ENCODE peak calls at places on chromosome 11, in six cellular contexts. J is cardiac muscle cell, Z is hippocampal formation, D is MCF 10A, N is dorsolateral prefrontal cortex, W is activated T-helper 1 cell treated with Interleukin-2 at 50 U/mL for 16 hours. F is an unnamed sample.
A peak's percentile ranks its signal among the peaks of the same experiment; 100 is the strongest.

GRCh38 chr11:57514538-57515331 is 767 bp downstream of the SLC43A1 start:
- DNase-seq in D (no peak), J (peak; percentile 51), W (peak; percentile 28), N (peak; percentile 66), Z (no peak), F (no peak)

GRCh38 chr11:35796542-35796941 is 134.0 kb downstream of the TRIM44 start:
- DNase-seq in Z (no peak), N (no peak), W (no peak), D (peak; percentile 81), J (no peak), F (no peak)

GRCh38 chr11:118947091-118947490 is 9.0 kb upstream of the UPK2 start:
- DNase-seq in N (no peak), W (no peak), J (no peak), D (no peak), Z (no peak), F (no peak)

GRCh38 chr11:69484427-69485259 is 3.2 kb downstream of the LINC01488 start:
- DNase-seq in W (no peak), N (peak; percentile 10), D (no peak), Z (no peak), J (peak; percentile 73), F (no peak)

GRCh38 chr11:103794262-103794661 is 242.2 kb upstream of the DDI1 start:
- DNase-seq in N (no peak), J (no peak), Z (no peak), W (no peak), D (no peak), F (no peak)

GRCh38 chr11:69640995-69641581 is at the start of gene CCND1:
- DNase-seq in W (no peak), Z (peak; percentile 20), D (peak; percentile 88), N (no peak), J (peak; percentile 88), F (no peak)

GRCh38 chr11:62398011-62398994 is 20.5 kb upstream of the SCGB1A1 start:
- DNase-seq in D (no peak), Z (no peak), J (no peak), W (no peak), N (no peak), F (no peak)

GRCh38 chr11:85541683-85542082 is 85.5 kb downstream of the DLG2 start:
- DNase-seq in Z (no peak), J (no peak), W (no peak), D (no peak), N (no peak), F (no peak)

GRCh38 chr11:48085688-48086087 is 105.3 kb downstream of the PTPRJ start:
- DNase-seq in Z (no peak), W (no peak), J (no peak), N (no peak), D (no peak), F (no peak)

GRCh38 chr11:126282742-126283591 is at the start of gene TIRAP:
- DNase-seq in D (peak; percentile 55), Z (peak; percentile 24), W (peak; percentile 47), J (peak; percentile 65), N (peak; percentile 78), F (no peak)

GRCh38 chr11:35763772-35764171 is 101.2 kb downstream of the TRIM44 start:
- DNase-seq in D (no peak), W (no peak), J (no peak), Z (no peak), N (no peak), F (no peak)

GRCh38 chr11:44746894-44747293 is 20.1 kb downstream of the TSPAN18 start:
- DNase-seq in N (peak; percentile 54), J (no peak), W (no peak), Z (peak; percentile 55), D (no peak), F (no peak)

GRCh38 chr11:17410606-17411379 is 22.3 kb upstream of the KCNJ11 start:
- DNase-seq in D (no peak), Z (no peak), W (no peak), J (no peak), N (no peak), F (no peak)

GRCh38 chr11:31655483-31655882 is 145.9 kb downstream of the ELP4 start:
- DNase-seq in J (no peak), Z (no peak), D (peak; percentile 79), N (no peak), W (no peak), F (no peak)

GRCh38 chr11:30758012-30758411 is 171.9 kb upstream of the MPPED2 start:
- DNase-seq in J (no peak), Z (no peak), N (no peak), D (no peak), W (no peak), F (no peak)

GRCh38 chr11:85316967-85317366 is 310.2 kb downstream of the DLG2 start:
- DNase-seq in D (no peak), Z (no peak), N (no peak), W (no peak), J (no peak), F (no peak)

GRCh38 chr11:31412946-31413345 is 43.3 kb downstream of the DNAJC24 start:
- DNase-seq in W (no peak), D (peak; percentile 10), N (no peak), J (no peak), Z (no peak), F (no peak)

GRCh38 chr11:2233693-2234455 is 36.5 kb downstream of the ASCL2 start:
- DNase-seq in D (no peak), Z (no peak), J (no peak), N (no peak), W (no peak), F (no peak)

GRCh38 chr11:9943346-9944110 is 279.7 kb downstream of the SWAP70 start:
- DNase-seq in D (peak; percentile 87), W (no peak), J (no peak), Z (no peak), N (no peak), F (no peak)

GRCh38 chr11:65445101-65445603 is 22.6 kb downstream of the NEAT1 start:
- DNase-seq in D (peak; percentile 38), N (peak; percentile 39), J (no peak), W (no peak), Z (no peak), F (no peak)

GRCh38 chr11:44540667-44541066 is 24.8 kb upstream of the CD82 start:
- DNase-seq in D (no peak), J (no peak), Z (no peak), N (no peak), W (no peak), F (no peak)

GRCh38 chr11:4607782-4608666 is at the start of gene TRIM68:
- DNase-seq in W (peak; percentile 90), N (peak; percentile 98), Z (peak; percentile 95), J (peak; percentile 95), D (peak; percentile 96), F (peak; percentile 75)

GRCh38 chr11:106880121-106880520 is 138.2 kb downstream of the GUCY1A2 start:
- DNase-seq in D (no peak), W (no peak), Z (no peak), J (no peak), N (no peak), F (no peak)

GRCh38 chr11:120964857-120965256 is 59.0 kb upstream of the TBCEL start:
- DNase-seq in D (no peak), N (no peak), J (no peak), Z (no peak), W (no peak), F (no peak)

GRCh38 chr11:927871-928270 is 2.2 kb downstream of the AP2A2 start:
- DNase-seq in J (no peak), Z (no peak), W (no peak), D (no peak), N (no peak), F (no peak)

GRCh38 chr11:17258670-17259069 is 17.9 kb upstream of the NUCB2 start:
- DNase-seq in N (no peak), J (no peak), Z (no peak), D (no peak), W (no peak), F (no peak)

GRCh38 chr11:109914809-109915653 is 178.2 kb upstream of the ZC3H12C start:
- DNase-seq in W (no peak), Z (no peak), N (no peak), J (no peak), D (peak; percentile 75), F (no peak)

GRCh38 chr11:16365456-16366355 is 9.4 kb upstream of the SOX6 start:
- DNase-seq in W (no peak), D (no peak), Z (no peak), N (no peak), J (no peak), F (no peak)

GRCh38 chr11:76669901-76670474 is 559 bp downstream of the LRRC32 start:
- DNase-seq in J (peak; percentile 43), D (no peak), Z (no peak), W (no peak), N (peak; percentile 30), F (no peak)

F was measured in NCI-H1048.